ENCODE peak calls at places on chromosomes 2 and 18, in eight cellular contexts. One of them, this sample, is unnamed.

GRCh38 chr2:43226955-43227829 is 786 bp upstream of the ZFP36L2 start:
- DNase-seq in neural crest cell: peak; percentile 71
- DNase-seq in NCI-H1092 treated with DMSO at 0.1 percent for 48 hours: peak; percentile 78
- DNase-seq in activated CD4-positive, CD25-positive, alpha-beta regulatory T cell: peak; percentile 60
- DNase-seq in T-helper 17 cell: peak; percentile 39
- DNase-seq in hypothalamus: peak; percentile 92
- DNase-seq in activated naive CD4-positive, alpha-beta T cell: peak; percentile 54
- DNase-seq in EL: peak; percentile 77
- DNase-seq in this sample: peak; percentile 74

GRCh38 chr2:172513935-172514586 is 41.8 kb upstream of the PDK1 start:
- DNase-seq in activated CD4-positive, CD25-positive, alpha-beta regulatory T cell: no peak
- DNase-seq in T-helper 17 cell: no peak
- DNase-seq in hypothalamus: no peak
- DNase-seq in NCI-H1092 treated with DMSO at 0.1 percent for 48 hours: no peak
- DNase-seq in EL: no peak
- DNase-seq in activated naive CD4-positive, alpha-beta T cell: no peak
- DNase-seq in neural crest cell: no peak
- DNase-seq in this sample: no peak

GRCh38 chr2:206230060-206230890 is 44.2 kb upstream of the ZDBF2 start:
- DNase-seq in activated CD4-positive, CD25-positive, alpha-beta regulatory T cell: no peak
- DNase-seq in activated naive CD4-positive, alpha-beta T cell: no peak
- DNase-seq in neural crest cell: no peak
- DNase-seq in hypothalamus: no peak
- DNase-seq in NCI-H1092 treated with DMSO at 0.1 percent for 48 hours: peak; percentile 7
- DNase-seq in EL: peak; percentile 5
- DNase-seq in T-helper 17 cell: no peak
- DNase-seq in this sample: no peak

GRCh38 chr18:61825386-61825785 is 67.4 kb downstream of the RNF152 start:
- DNase-seq in NCI-H1092 treated with DMSO at 0.1 percent for 48 hours: no peak
- DNase-seq in activated naive CD4-positive, alpha-beta T cell: no peak
- DNase-seq in EL: peak; percentile 34
- DNase-seq in T-helper 17 cell: no peak
- DNase-seq in hypothalamus: no peak
- DNase-seq in neural crest cell: no peak
- DNase-seq in activated CD4-positive, CD25-positive, alpha-beta regulatory T cell: no peak
- DNase-seq in this sample: no peak

GRCh38 chr18:59742325-59743111 is 45.3 kb upstream of the CCBE1 start:
- DNase-seq in NCI-H1092 treated with DMSO at 0.1 percent for 48 hours: no peak
- DNase-seq in T-helper 17 cell: no peak
- DNase-seq in hypothalamus: no peak
- DNase-seq in activated naive CD4-positive, alpha-beta T cell: no peak
- DNase-seq in activated CD4-positive, CD25-positive, alpha-beta regulatory T cell: no peak
- DNase-seq in neural crest cell: no peak
- DNase-seq in EL: peak; percentile 79
- DNase-seq in this sample: no peak

GRCh38 chr2:150572961-150573395 is 85.5 kb upstream of the RND3 start:
- DNase-seq in hypothalamus: no peak
- DNase-seq in neural crest cell: no peak
- DNase-seq in T-helper 17 cell: no peak
- DNase-seq in EL: no peak
- DNase-seq in NCI-H1092 treated with DMSO at 0.1 percent for 48 hours: no peak
- DNase-seq in activated CD4-positive, CD25-positive, alpha-beta regulatory T cell: no peak
- DNase-seq in activated naive CD4-positive, alpha-beta T cell: no peak
- DNase-seq in this sample: no peak

GRCh38 chr18:58495202-58495601 is 133.7 kb downstream of the ALPK2 start:
- DNase-seq in activated CD4-positive, CD25-positive, alpha-beta regulatory T cell: no peak
- DNase-seq in NCI-H1092 treated with DMSO at 0.1 percent for 48 hours: no peak
- DNase-seq in EL: no peak
- DNase-seq in activated naive CD4-positive, alpha-beta T cell: no peak
- DNase-seq in hypothalamus: no peak
- DNase-seq in neural crest cell: no peak
- DNase-seq in T-helper 17 cell: no peak
- DNase-seq in this sample: no peak

GRCh38 chr2:238658054-238658407 is 189.9 kb upstream of the TWIST2 start:
- DNase-seq in activated naive CD4-positive, alpha-beta T cell: no peak
- DNase-seq in activated CD4-positive, CD25-positive, alpha-beta regulatory T cell: no peak
- DNase-seq in T-helper 17 cell: no peak
- DNase-seq in EL: no peak
- DNase-seq in neural crest cell: no peak
- DNase-seq in hypothalamus: no peak
- DNase-seq in NCI-H1092 treated with DMSO at 0.1 percent for 48 hours: no peak
- DNase-seq in this sample: no peak

GRCh38 chr2:181810823-181811695 is 80.5 kb upstream of the ITPRID2 start:
- DNase-seq in activated CD4-positive, CD25-positive, alpha-beta regulatory T cell: no peak
- DNase-seq in neural crest cell: no peak
- DNase-seq in NCI-H1092 treated with DMSO at 0.1 percent for 48 hours: no peak
- DNase-seq in EL: peak; percentile 90
- DNase-seq in hypothalamus: no peak
- DNase-seq in activated naive CD4-positive, alpha-beta T cell: no peak
- DNase-seq in T-helper 17 cell: no peak
- DNase-seq in this sample: no peak

GRCh38 chr2:215386566-215386965 is 49.3 kb downstream of the FN1 start:
- DNase-seq in NCI-H1092 treated with DMSO at 0.1 percent for 48 hours: no peak
- DNase-seq in T-helper 17 cell: no peak
- DNase-seq in hypothalamus: no peak
- DNase-seq in EL: no peak
- DNase-seq in activated CD4-positive, CD25-positive, alpha-beta regulatory T cell: no peak
- DNase-seq in neural crest cell: no peak
- DNase-seq in activated naive CD4-positive, alpha-beta T cell: no peak
- DNase-seq in this sample: no peak

GRCh38 chr18:13558132-13558531 is 168.2 kb downstream of the FAM210A start:
- DNase-seq in T-helper 17 cell: no peak
- DNase-seq in activated naive CD4-positive, alpha-beta T cell: no peak
- DNase-seq in NCI-H1092 treated with DMSO at 0.1 percent for 48 hours: peak; percentile 33
- DNase-seq in activated CD4-positive, CD25-positive, alpha-beta regulatory T cell: no peak
- DNase-seq in neural crest cell: peak; percentile 31
- DNase-seq in EL: peak; percentile 28
- DNase-seq in hypothalamus: peak; percentile 27
- DNase-seq in this sample: peak; percentile 56

GRCh38 chr2:60047347-60047746 is 506.1 kb downstream of the BCL11A start:
- DNase-seq in EL: no peak
- DNase-seq in activated naive CD4-positive, alpha-beta T cell: no peak
- DNase-seq in neural crest cell: no peak
- DNase-seq in hypothalamus: no peak
- DNase-seq in NCI-H1092 treated with DMSO at 0.1 percent for 48 hours: no peak
- DNase-seq in T-helper 17 cell: no peak
- DNase-seq in activated CD4-positive, CD25-positive, alpha-beta regulatory T cell: no peak
- DNase-seq in this sample: no peak

GRCh38 chr2:105329561-105330495 is at the start of gene TGFBRAP1:
- DNase-seq in EL: peak; percentile 55
- DNase-seq in activated CD4-positive, CD25-positive, alpha-beta regulatory T cell: peak; percentile 38
- DNase-seq in T-helper 17 cell: peak; percentile 55
- DNase-seq in activated naive CD4-positive, alpha-beta T cell: no peak
- DNase-seq in neural crest cell: peak; percentile 36
- DNase-seq in NCI-H1092 treated with DMSO at 0.1 percent for 48 hours: peak; percentile 12
- DNase-seq in hypothalamus: no peak
- DNase-seq in this sample: peak; percentile 75

GRCh38 chr2:85763132-85763531 is 9.3 kb downstream of the ATOH8 start:
- DNase-seq in activated CD4-positive, CD25-positive, alpha-beta regulatory T cell: no peak
- DNase-seq in NCI-H1092 treated with DMSO at 0.1 percent for 48 hours: no peak
- DNase-seq in activated naive CD4-positive, alpha-beta T cell: no peak
- DNase-seq in EL: no peak
- DNase-seq in hypothalamus: no peak
- DNase-seq in neural crest cell: no peak
- DNase-seq in T-helper 17 cell: no peak
- DNase-seq in this sample: no peak

GRCh38 chr2:75592028-75592427 is 31.3 kb upstream of the EVA1A start:
- DNase-seq in EL: peak; percentile 87
- DNase-seq in neural crest cell: no peak
- DNase-seq in activated naive CD4-positive, alpha-beta T cell: no peak
- DNase-seq in activated CD4-positive, CD25-positive, alpha-beta regulatory T cell: no peak
- DNase-seq in NCI-H1092 treated with DMSO at 0.1 percent for 48 hours: no peak
- DNase-seq in T-helper 17 cell: no peak
- DNase-seq in hypothalamus: no peak
- DNase-seq in this sample: no peak

GRCh38 chr2:121480826-121481225 is 49.9 kb upstream of the RNU4ATAC start:
- DNase-seq in EL: peak; percentile 41
- DNase-seq in activated CD4-positive, CD25-positive, alpha-beta regulatory T cell: no peak
- DNase-seq in hypothalamus: no peak
- DNase-seq in activated naive CD4-positive, alpha-beta T cell: no peak
- DNase-seq in NCI-H1092 treated with DMSO at 0.1 percent for 48 hours: peak; percentile 17
- DNase-seq in T-helper 17 cell: no peak
- DNase-seq in neural crest cell: no peak
- DNase-seq in this sample: no peak

This sample was measured in activated B cell treated with CpG ODN at 0.5 μM for 24 hours.